ENCODE peak calls at places on chromosomes 1 and 21, in five cellular contexts. C, P, A, W and M are unnamed samples.

GRCh38 chr1:226867461-226868054 is 2.9 kb upstream of the PSEN2 start:
- DNase-seq in C (no peak), P (no peak), W (no peak), A (no peak), M (no peak)

GRCh38 chr1:117067528-117068370 is 7.6 kb downstream of the TTF2 start:
- DNase-seq in P (peak; percentile 72), W (no peak), A (peak; percentile 31), C (peak; percentile 43), M (peak; percentile 27)

GRCh38 chr1:19044975-19045831 is 88.7 kb upstream of the IFFO2 start:
- DNase-seq in C (no peak), A (no peak), W (no peak), P (no peak), M (no peak)

GRCh38 chr1:174976436-174977107 is 23.2 kb upstream of the CACYBP start:
- DNase-seq in A (peak; percentile 69), C (no peak), P (no peak), W (no peak), M (peak; percentile 32)

GRCh38 chr21:45923146-45923545 is 58.4 kb upstream of the COL6A1 start:
- DNase-seq in P (peak; percentile 69), A (peak; percentile 44), C (no peak), W (no peak), M (no peak)

GRCh38 chr1:54125671-54126070 is 27.1 kb downstream of the CDCP2 start:
- DNase-seq in C (peak; percentile 58), A (peak; percentile 17), W (no peak), P (peak; percentile 49), M (peak; percentile 88)

GRCh38 chr1:164576311-164577271 is 17.6 kb downstream of the PBX1 start:
- DNase-seq in C (no peak), W (no peak), A (no peak), P (peak; percentile 70), M (no peak)

GRCh38 chr1:22609291-22609690 is 27.1 kb upstream of the C1QA start:
- DNase-seq in C (no peak), A (no peak), W (no peak), P (no peak), M (no peak)

GRCh38 chr1:53656062-53656915 is 82.7 kb downstream of the GLIS1 start:
- DNase-seq in A (peak; percentile 17), W (no peak), P (no peak), C (no peak), M (no peak)

GRCh38 chr21:18524097-18524496 is 120.5 kb upstream of the TMPRSS15 start:
- DNase-seq in W (no peak), P (no peak), A (no peak), C (no peak), M (no peak)

GRCh38 chr21:38567577-38568360 is 69.5 kb upstream of the ERG start:
- DNase-seq in P (peak; percentile 54), W (no peak), C (no peak), A (no peak), M (no peak)

GRCh38 chr1:185483647-185484450 is 166.8 kb upstream of the IVNS1ABP start:
- DNase-seq in A (peak; percentile 92), W (no peak), C (no peak), P (peak; percentile 39), M (peak; percentile 34)

DNA sequence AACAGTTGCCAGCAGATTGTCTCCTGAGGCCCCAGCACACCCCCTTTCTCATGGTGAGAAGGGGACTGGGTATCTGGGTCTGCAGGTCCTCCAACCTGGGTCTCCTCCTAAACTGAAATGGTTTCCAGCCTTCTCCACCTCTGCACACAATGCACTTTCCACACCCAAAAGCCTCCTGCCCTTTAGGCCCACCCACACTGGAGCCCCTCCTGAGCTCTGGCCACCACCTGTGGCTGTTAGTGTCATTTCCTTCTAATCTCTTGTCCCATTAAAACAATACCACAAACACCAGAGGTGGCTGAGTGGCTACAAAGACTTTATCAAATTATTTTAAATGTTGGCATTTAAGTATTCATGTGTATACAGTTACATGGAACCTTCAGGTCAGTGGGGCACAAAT is 11.5 kb downstream of the GPR3 start:
- DNase-seq in C (no peak), P (no peak), A (no peak), W (no peak), M (no peak)
- H3K4me3 ChIP-seq in C (no peak overlapping the region), P (no peak overlapping the region), A (no peak overlapping the region), W (no peak overlapping the region), M (no peak overlapping the region)

DNA sequence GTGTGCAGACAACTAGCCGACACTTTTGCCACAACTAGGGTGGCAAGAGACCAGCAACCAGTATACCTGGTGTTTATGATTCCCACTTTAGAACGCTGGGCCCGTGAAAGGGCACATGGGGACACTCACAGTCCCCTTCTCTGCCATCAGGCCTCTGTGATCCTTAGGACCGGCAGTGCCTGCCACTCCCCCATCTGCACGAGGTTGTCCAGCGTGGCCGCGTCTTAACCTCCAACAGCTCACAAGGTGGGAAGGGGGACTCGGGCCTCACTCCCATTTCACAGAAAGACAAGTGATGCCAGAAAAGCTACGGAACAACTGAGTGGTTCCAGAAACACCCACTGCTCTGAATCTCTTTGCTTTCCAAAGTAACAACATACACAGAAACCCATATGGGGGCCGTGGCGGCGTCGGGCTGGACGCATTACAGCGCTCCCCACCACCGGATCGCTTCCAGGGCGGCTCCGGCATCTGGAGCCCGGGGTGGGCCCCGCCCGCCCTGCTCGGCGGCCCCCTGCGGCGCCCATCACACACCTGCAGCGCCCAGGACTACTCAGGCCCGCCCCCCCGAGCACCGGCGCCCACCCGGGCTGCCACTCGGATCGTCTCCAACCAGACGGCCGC is 1.0 kb downstream of the ZNF496 start:
- DNase-seq in P (no peak), C (no peak), W (no peak), A (peak; percentile 1), M (no peak)
- H3K27ac ChIP-seq in P (peak overlapping the region; percentile 92), C (peak overlapping the region; percentile 76), W (peak overlapping the region; percentile 91), A (peak overlapping the region; percentile 59), M (peak overlapping the region; percentile 95)

GRCh38 chr1:99950486-99950885 is 19.3 kb upstream of the SLC35A3 start:
- DNase-seq in W (no peak), C (no peak), P (no peak), A (no peak), M (no peak)

GRCh38 chr1:99942723-99943122 is 27.1 kb upstream of the SLC35A3 start:
- DNase-seq in C (no peak), A (no peak), W (no peak), P (no peak), M (no peak)

GRCh38 chr1:99943238-99943794 is 26.5 kb upstream of the SLC35A3 start:
- DNase-seq in P (no peak), W (no peak), A (peak; percentile 35), C (no peak), M (no peak)

GRCh38 chr1:99945174-99945573 is 24.6 kb upstream of the SLC35A3 start:
- DNase-seq in P (no peak), A (no peak), W (no peak), C (no peak), M (no peak)
- H3K4me3 ChIP-seq in P (no peak overlapping the region), A (no peak overlapping the region), W (no peak overlapping the region), C (no peak overlapping the region), M (no peak overlapping the region)

GRCh38 chr21:35578350-35578782 is 482.0 kb downstream of the SETD4 start:
- DNase-seq in P (no peak), W (no peak), C (no peak), A (peak; percentile 92), M (no peak)
- H3K27ac ChIP-seq in P (no peak overlapping the region), W (no peak overlapping the region), C (no peak overlapping the region), A (peak overlapping the region; percentile 5), M (no peak overlapping the region)

DNA sequence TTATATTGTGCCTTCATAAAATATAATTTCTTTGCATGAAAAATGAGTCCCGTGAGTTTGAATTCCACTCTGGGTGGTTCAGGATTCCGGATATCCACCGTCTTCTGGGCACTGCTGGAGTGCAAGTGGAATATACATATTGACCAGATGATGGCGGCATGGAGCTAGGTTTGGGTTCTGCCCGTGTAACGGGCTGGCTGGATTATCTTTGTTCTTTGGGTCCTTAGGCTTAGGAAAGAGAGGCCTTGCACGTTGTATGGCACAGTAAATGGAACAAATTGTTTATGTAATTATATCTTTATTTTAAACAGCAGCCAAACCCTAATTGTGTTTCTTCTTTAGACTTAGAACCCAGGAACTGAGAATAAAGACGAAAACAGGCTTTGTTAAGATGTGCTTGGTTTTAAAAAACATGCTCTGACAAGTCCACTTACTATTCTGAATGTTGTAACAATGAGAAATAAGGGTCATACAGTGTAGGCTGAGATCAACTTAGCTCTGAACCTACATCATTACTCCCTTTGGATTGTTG is 13.5 kb upstream of the ACBD6 start:
- DNase-seq in W (no peak), A (peak; percentile 72), C (peak; percentile 47), P (peak; percentile 89), M (peak; percentile 48)
- H3K4me3 ChIP-seq in W (no peak overlapping the region), A (peak overlapping the region; percentile 11), C (no peak overlapping the region), P (no peak overlapping the region), M (no peak overlapping the region)

DNA sequence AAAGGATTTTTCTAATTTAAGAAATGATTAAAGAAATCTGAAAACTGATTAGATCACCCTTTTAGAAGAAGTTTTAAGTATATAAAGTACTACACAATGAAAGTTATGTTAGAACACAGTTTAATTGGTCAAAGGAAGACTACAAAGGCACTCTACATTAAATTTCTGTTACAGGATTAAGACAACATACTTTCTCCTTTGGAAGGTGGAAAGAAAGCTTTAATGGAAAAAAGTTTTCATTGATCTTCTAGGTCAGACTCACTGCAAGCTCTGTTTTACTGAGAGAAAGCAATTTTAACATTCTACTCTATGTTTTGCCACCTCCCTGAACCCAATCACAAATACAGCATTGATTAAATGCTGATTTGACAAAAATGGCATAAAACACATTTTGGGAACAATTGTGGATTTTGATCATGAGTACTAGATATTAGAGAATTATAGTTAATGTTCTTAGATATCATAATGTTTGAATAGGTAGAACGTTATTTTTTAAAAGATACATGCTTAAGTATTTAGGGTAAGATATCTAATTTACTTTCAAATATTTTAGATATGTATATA is 32.0 kb downstream of the WDR26 start:
- DNase-seq in A (no peak), W (no peak), P (no peak), C (no peak), M (no peak)
- H3K27ac ChIP-seq in A (no peak overlapping the region), W (no peak overlapping the region), P (peak overlapping the region; percentile 22), C (no peak overlapping the region), M (no peak overlapping the region)

GRCh38 chr1:94986783-94987182 is 59.9 kb upstream of the CNN3 start:
- DNase-seq in C (no peak), A (peak; percentile 66), P (no peak), W (no peak), M (no peak)
- H3K4me3 ChIP-seq in C (no peak overlapping the region), A (no peak overlapping the region), P (no peak overlapping the region), W (no peak overlapping the region), M (no peak overlapping the region)